ENCODE peak calls at places on chromosomes 7 and 10, in eight cellular contexts. One of them, this sample, is unnamed.

GRCh38 chr7:104894313-104894712 is 119.7 kb upstream of the KMT2E start:
- DNase-seq in ovary: no peak
- DNase-seq in cardiac muscle cell: no peak
- DNase-seq in A549: no peak
- DNase-seq in mammary epithelial cell: no peak
- DNase-seq in astrocyte: no peak
- DNase-seq in suprapubic skin: no peak
- DNase-seq in transverse colon: no peak
- DNase-seq in this sample: no peak

GRCh38 chr7:44322631-44323363 is 2.6 kb downstream of the CAMK2B start:
- DNase-seq in transverse colon: no peak
- DNase-seq in suprapubic skin: no peak
- DNase-seq in astrocyte: no peak
- DNase-seq in A549: no peak
- DNase-seq in mammary epithelial cell: no peak
- DNase-seq in cardiac muscle cell: no peak
- DNase-seq in ovary: no peak
- DNase-seq in this sample: no peak

GRCh38 chr10:57917019-57917418 is 350.7 kb downstream of the IPMK start:
- DNase-seq in suprapubic skin: no peak
- DNase-seq in A549: no peak
- DNase-seq in mammary epithelial cell: no peak
- DNase-seq in astrocyte: no peak
- DNase-seq in ovary: no peak
- DNase-seq in transverse colon: no peak
- DNase-seq in cardiac muscle cell: no peak
- DNase-seq in this sample: no peak

GRCh38 chr10:131946321-131946751 is 35.4 kb downstream of the BNIP3 start:
- DNase-seq in transverse colon: no peak
- DNase-seq in mammary epithelial cell: no peak
- DNase-seq in ovary: no peak
- DNase-seq in cardiac muscle cell: peak; percentile 87
- DNase-seq in astrocyte: peak; percentile 94
- DNase-seq in A549: peak; percentile 39
- DNase-seq in suprapubic skin: no peak
- DNase-seq in this sample: peak; percentile 73

GRCh38 chr7:106073701-106074100 is 38.4 kb downstream of the SYPL1 start:
- DNase-seq in A549: no peak
- DNase-seq in transverse colon: no peak
- DNase-seq in suprapubic skin: no peak
- DNase-seq in mammary epithelial cell: no peak
- DNase-seq in astrocyte: no peak
- DNase-seq in cardiac muscle cell: no peak
- DNase-seq in ovary: no peak
- DNase-seq in this sample: no peak

GRCh38 chr7:135774284-135774683 is 25.7 kb upstream of the FAM180A start:
- DNase-seq in astrocyte: peak; percentile 86
- DNase-seq in A549: peak; percentile 52
- DNase-seq in cardiac muscle cell: peak; percentile 52
- DNase-seq in suprapubic skin: no peak
- DNase-seq in transverse colon: peak; percentile 20
- DNase-seq in ovary: no peak
- DNase-seq in mammary epithelial cell: peak; percentile 42
- DNase-seq in this sample: peak; percentile 88

GRCh38 chr10:78688221-78688944 is 380.4 kb upstream of the ZMIZ1 start:
- DNase-seq in cardiac muscle cell: no peak
- DNase-seq in A549: no peak
- DNase-seq in astrocyte: no peak
- DNase-seq in suprapubic skin: no peak
- DNase-seq in mammary epithelial cell: no peak
- DNase-seq in ovary: no peak
- DNase-seq in transverse colon: no peak
- DNase-seq in this sample: no peak

GRCh38 chr10:63812491-63812890 is 291.3 kb downstream of the REEP3 start:
- DNase-seq in ovary: no peak
- DNase-seq in A549: no peak
- DNase-seq in transverse colon: no peak
- DNase-seq in mammary epithelial cell: no peak
- DNase-seq in astrocyte: peak; percentile 61
- DNase-seq in cardiac muscle cell: peak; percentile 59
- DNase-seq in suprapubic skin: no peak
- DNase-seq in this sample: no peak

GRCh38 chr10:101782811-101783735 is at the start of gene NPM3:
- DNase-seq in transverse colon: peak; percentile 86
- DNase-seq in A549: peak; percentile 94
- DNase-seq in mammary epithelial cell: peak; percentile 63
- DNase-seq in ovary: peak; percentile 78
- DNase-seq in cardiac muscle cell: peak; percentile 78
- DNase-seq in suprapubic skin: peak; percentile 89
- DNase-seq in astrocyte: peak; percentile 55
- DNase-seq in this sample: peak; percentile 76

GRCh38 chr7:104845541-104845940 is 168.5 kb upstream of the KMT2E start:
- DNase-seq in suprapubic skin: no peak
- DNase-seq in cardiac muscle cell: no peak
- DNase-seq in A549: no peak
- DNase-seq in astrocyte: no peak
- DNase-seq in transverse colon: no peak
- DNase-seq in ovary: no peak
- DNase-seq in mammary epithelial cell: no peak
- DNase-seq in this sample: no peak

GRCh38 chr10:100807241-100808050 is 62.1 kb downstream of the PAX2 start:
- DNase-seq in cardiac muscle cell: no peak
- DNase-seq in astrocyte: no peak
- DNase-seq in ovary: no peak
- DNase-seq in mammary epithelial cell: no peak
- DNase-seq in transverse colon: no peak
- DNase-seq in A549: no peak
- DNase-seq in suprapubic skin: peak; percentile 26
- DNase-seq in this sample: no peak

GRCh38 chr10:85642421-85643170 is 724.0 kb downstream of the GRID1 start:
- DNase-seq in cardiac muscle cell: no peak
- DNase-seq in mammary epithelial cell: peak; percentile 80
- DNase-seq in A549: peak; percentile 74
- DNase-seq in suprapubic skin: no peak
- DNase-seq in ovary: no peak
- DNase-seq in astrocyte: peak; percentile 69
- DNase-seq in transverse colon: peak; percentile 37
- DNase-seq in this sample: peak; percentile 84

GRCh38 chr7:139673230-139673629 is 104.6 kb downstream of the HIPK2 start:
- DNase-seq in A549: no peak
- DNase-seq in cardiac muscle cell: no peak
- DNase-seq in astrocyte: no peak
- DNase-seq in suprapubic skin: no peak
- DNase-seq in ovary: no peak
- DNase-seq in transverse colon: peak; percentile 35
- DNase-seq in mammary epithelial cell: no peak
- DNase-seq in this sample: no peak

GRCh38 chr10:81862596-81862995 is 12.4 kb upstream of the NRG3 start:
- DNase-seq in transverse colon: no peak
- DNase-seq in A549: no peak
- DNase-seq in mammary epithelial cell: no peak
- DNase-seq in astrocyte: no peak
- DNase-seq in suprapubic skin: no peak
- DNase-seq in ovary: no peak
- DNase-seq in cardiac muscle cell: no peak
- DNase-seq in this sample: no peak

GRCh38 chr10:29651767-29652166 is 17.0 kb upstream of the SVIL start:
- DNase-seq in transverse colon: no peak
- DNase-seq in mammary epithelial cell: no peak
- DNase-seq in astrocyte: no peak
- DNase-seq in suprapubic skin: no peak
- DNase-seq in A549: no peak
- DNase-seq in cardiac muscle cell: no peak
- DNase-seq in ovary: no peak
- DNase-seq in this sample: no peak

GRCh38 chr7:35250941-35251340 is 3.0 kb downstream of the TBX20 start:
- DNase-seq in cardiac muscle cell: no peak
- DNase-seq in A549: no peak
- DNase-seq in astrocyte: no peak
- DNase-seq in ovary: no peak
- DNase-seq in transverse colon: no peak
- DNase-seq in suprapubic skin: no peak
- DNase-seq in mammary epithelial cell: no peak
- DNase-seq in this sample: no peak

GRCh38 chr7:20488850-20489249 is 126.6 kb upstream of the ABCB5 start:
- DNase-seq in A549: no peak
- DNase-seq in ovary: no peak
- DNase-seq in cardiac muscle cell: no peak
- DNase-seq in transverse colon: no peak
- DNase-seq in astrocyte: no peak
- DNase-seq in suprapubic skin: no peak
- DNase-seq in mammary epithelial cell: no peak
- DNase-seq in this sample: no peak

DNA sequence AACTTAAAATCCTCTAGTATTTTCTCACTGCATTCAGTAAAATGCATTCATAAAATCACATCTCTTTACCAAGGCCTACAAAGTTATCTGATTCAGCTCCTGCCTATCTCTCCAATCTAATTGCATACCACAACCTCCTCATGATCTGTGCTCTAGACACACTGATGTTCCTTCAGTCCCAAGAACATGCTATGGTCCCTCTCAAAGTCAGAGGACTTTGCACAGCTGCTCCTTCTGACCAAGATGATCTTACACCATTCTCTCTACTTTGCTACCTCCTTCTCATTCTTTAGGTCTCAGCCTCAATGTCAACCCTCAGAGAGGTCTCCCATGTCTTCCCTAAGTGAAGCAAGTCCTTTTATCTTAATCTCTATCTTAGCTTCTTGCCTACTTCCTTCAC is 45.5 kb downstream of the CAV1 start:
- DNase-seq in ovary: no peak
- DNase-seq in cardiac muscle cell: no peak
- DNase-seq in A549: no peak
- DNase-seq in mammary epithelial cell: peak; percentile 25
- DNase-seq in astrocyte: no peak
- DNase-seq in transverse colon: no peak
- DNase-seq in suprapubic skin: no peak
- DNase-seq in this sample: no peak
- H3K4me3 ChIP-seq in ovary: no peak overlapping the region
- H3K4me3 ChIP-seq in cardiac muscle cell: no peak overlapping the region
- H3K4me3 ChIP-seq in A549: no peak overlapping the region
- H3K4me3 ChIP-seq in mammary epithelial cell: no peak overlapping the region
- H3K4me3 ChIP-seq in astrocyte: no peak overlapping the region
- H3K4me3 ChIP-seq in transverse colon: no peak overlapping the region
- H3K4me3 ChIP-seq in suprapubic skin: no peak overlapping the region
- H3K4me3 ChIP-seq in this sample: no peak overlapping the region

GRCh38 chr7:132764762-132765161 is 188.5 kb upstream of the PLXNA4 start:
- DNase-seq in mammary epithelial cell: peak; percentile 53
- DNase-seq in cardiac muscle cell: no peak
- DNase-seq in A549: no peak
- DNase-seq in suprapubic skin: no peak
- DNase-seq in astrocyte: no peak
- DNase-seq in ovary: no peak
- DNase-seq in transverse colon: no peak
- DNase-seq in this sample: no peak

GRCh38 chr7:132768099-132768498 is 191.8 kb upstream of the PLXNA4 start:
- DNase-seq in transverse colon: no peak
- DNase-seq in mammary epithelial cell: no peak
- DNase-seq in suprapubic skin: no peak
- DNase-seq in cardiac muscle cell: no peak
- DNase-seq in astrocyte: no peak
- DNase-seq in A549: no peak
- DNase-seq in ovary: no peak
- DNase-seq in this sample: no peak

GRCh38 chr7:132767378-132767777 is 191.1 kb upstream of the PLXNA4 start:
- DNase-seq in transverse colon: no peak
- DNase-seq in cardiac muscle cell: no peak
- DNase-seq in astrocyte: no peak
- DNase-seq in mammary epithelial cell: no peak
- DNase-seq in suprapubic skin: no peak
- DNase-seq in ovary: no peak
- DNase-seq in A549: no peak
- DNase-seq in this sample: no peak

GRCh38 chr7:132766660-132767059 is 190.4 kb upstream of the PLXNA4 start:
- DNase-seq in mammary epithelial cell: no peak
- DNase-seq in astrocyte: no peak
- DNase-seq in suprapubic skin: no peak
- DNase-seq in transverse colon: no peak
- DNase-seq in A549: no peak
- DNase-seq in cardiac muscle cell: no peak
- DNase-seq in ovary: no peak
- DNase-seq in this sample: no peak

GRCh38 chr7:132765861-132766260 is 189.6 kb upstream of the PLXNA4 start:
- DNase-seq in astrocyte: no peak
- DNase-seq in A549: no peak
- DNase-seq in ovary: no peak
- DNase-seq in suprapubic skin: no peak
- DNase-seq in mammary epithelial cell: no peak
- DNase-seq in cardiac muscle cell: no peak
- DNase-seq in transverse colon: no peak
- DNase-seq in this sample: no peak
- TF ChIP-seq CTCF in astrocyte: no peak
- TF ChIP-seq CTCF in A549: no peak
- TF ChIP-seq CTCF in ovary: no peak
- TF ChIP-seq CTCF in suprapubic skin: no peak
- TF ChIP-seq CTCF in mammary epithelial cell: no peak
- TF ChIP-seq CTCF in cardiac muscle cell: no peak
- TF ChIP-seq CTCF in transverse colon: no peak
- TF ChIP-seq CTCF in this sample: no peak

DNA sequence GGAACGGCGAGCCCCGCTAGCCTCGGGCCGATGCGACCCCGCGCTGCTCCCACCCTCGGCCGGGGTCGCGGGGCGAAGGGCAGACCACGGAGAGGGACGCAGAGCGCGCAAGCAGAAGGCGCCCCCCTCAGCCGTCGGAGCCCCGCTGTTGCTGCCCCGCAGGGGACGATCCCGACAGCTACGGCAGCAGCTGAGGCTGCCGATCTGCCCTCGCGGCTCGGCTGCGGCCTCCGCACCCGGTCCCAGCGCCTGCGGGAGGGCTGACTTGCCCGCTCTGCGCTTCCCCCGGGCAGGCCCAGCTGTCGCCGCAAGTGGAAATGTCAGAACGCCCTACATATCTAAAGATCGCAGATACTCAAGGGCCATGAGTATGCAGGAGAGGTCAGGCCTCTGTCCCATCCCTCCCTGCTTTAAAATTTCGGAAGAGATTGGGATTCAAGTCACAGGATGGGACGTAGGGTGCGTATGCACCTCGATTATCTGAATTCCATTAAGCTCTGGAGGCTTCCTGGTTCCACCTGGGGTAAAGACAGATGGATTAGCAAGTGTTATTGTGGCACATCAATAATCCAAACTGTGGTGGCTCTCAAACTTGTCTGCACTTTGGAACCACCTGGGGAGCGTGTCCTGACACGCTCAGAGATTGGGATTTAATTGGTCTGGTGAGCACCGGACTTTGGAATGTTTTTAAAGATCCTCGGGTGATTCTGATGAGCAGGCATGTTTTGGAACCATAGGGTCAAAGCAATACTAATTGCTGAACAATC is at the start of gene CRPPA:
- DNase-seq in astrocyte: peak; percentile 40
- DNase-seq in cardiac muscle cell: peak; percentile 58
- DNase-seq in mammary epithelial cell: peak; percentile 83
- DNase-seq in transverse colon: peak; percentile 36
- DNase-seq in A549: no peak
- DNase-seq in suprapubic skin: no peak
- DNase-seq in ovary: peak; percentile 31
- DNase-seq in this sample: peak; percentile 89
- H3K4me3 ChIP-seq in astrocyte: peak within 1 kb of the TSS; percentile 56
- H3K4me3 ChIP-seq in cardiac muscle cell: peak within 1 kb of the TSS; percentile 43
- H3K4me3 ChIP-seq in mammary epithelial cell: peak within 1 kb of the TSS; percentile 54
- H3K4me3 ChIP-seq in transverse colon: peak within 1 kb of the TSS; percentile 66
- H3K4me3 ChIP-seq in A549: peak within 1 kb of the TSS; percentile 73
- H3K4me3 ChIP-seq in suprapubic skin: peak within 1 kb of the TSS; percentile 63
- H3K4me3 ChIP-seq in ovary: peak within 1 kb of the TSS; percentile 53
- H3K4me3 ChIP-seq in this sample: peak within 1 kb of the TSS; percentile 55

GRCh38 chr7:28731092-28731491 is 227.0 kb downstream of the TRIL start:
- DNase-seq in transverse colon: no peak
- DNase-seq in A549: no peak
- DNase-seq in astrocyte: no peak
- DNase-seq in mammary epithelial cell: no peak
- DNase-seq in suprapubic skin: no peak
- DNase-seq in cardiac muscle cell: no peak
- DNase-seq in ovary: no peak
- DNase-seq in this sample: no peak
- TF ChIP-seq CTCF in transverse colon: no peak
- TF ChIP-seq CTCF in A549: no peak
- TF ChIP-seq CTCF in astrocyte: no peak
- TF ChIP-seq CTCF in mammary epithelial cell: no peak
- TF ChIP-seq CTCF in suprapubic skin: no peak
- TF ChIP-seq CTCF in cardiac muscle cell: no peak
- TF ChIP-seq CTCF in ovary: no peak
- TF ChIP-seq CTCF in this sample: no peak

This sample was measured in epithelial cell of esophagus.